ENCODE peak calls at places on chromosomes 13 and 19, in ten cellular contexts. I is neural progenitor cell, H is A549, P is foreskin keratinocyte, N is BJ, U is MCF 10A, O is prostate gland, Q is fibroblast of pulmonary artery, V is GM12865, R is upper lobe of right lung. L is an unnamed sample.

GRCh38 chr13:36945078-36945477 is 25.0 kb upstream of the SMAD9 start:
- DNase-seq in I (peak; percentile 41), H (no peak), P (no peak), N (no peak), U (no peak), O (no peak), Q (no peak), V (no peak), R (no peak), L (no peak)

GRCh38 chr19:44573647-44574046 is 39.7 kb upstream of the IGSF23 start:
- DNase-seq in I (no peak), H (no peak), P (no peak), N (no peak), U (no peak), O (no peak), Q (no peak), V (no peak), R (no peak), L (no peak)

GRCh38 chr19:38224014-38224862 is at the start of gene DPF1:
- DNase-seq in I (peak; percentile 93), H (peak; percentile 92), P (peak; percentile 65), N (no peak), U (peak; percentile 74), O (no peak), Q (peak; percentile 64), V (peak; percentile 86), R (no peak), L (peak; percentile 93)

GRCh38 chr19:40692212-40692551 is 1.7 kb upstream of the NUMBL start:
- DNase-seq in I (no peak), H (no peak), P (no peak), N (no peak), U (no peak), O (no peak), Q (no peak), V (no peak), R (no peak), L (no peak)

GRCh38 chr19:7868671-7869452 is 5.3 kb downstream of the PRR36 start:
- DNase-seq in I (peak; percentile 91), H (peak; percentile 91), P (peak; percentile 77), N (no peak), U (peak; percentile 91), O (peak; percentile 44), Q (peak; percentile 62), V (peak; percentile 93), R (peak; percentile 90), L (peak; percentile 82)

GRCh38 chr13:28830580-28830979 is 10.4 kb downstream of the MTUS2 start:
- DNase-seq in I (no peak), H (no peak), P (no peak), N (no peak), U (no peak), O (no peak), Q (no peak), V (no peak), R (no peak), L (no peak)

GRCh38 chr19:29119582-29119981 is 93.4 kb downstream of the UQCRFS1 start:
- DNase-seq in I (peak; percentile 53), H (no peak), P (no peak), N (no peak), U (no peak), O (no peak), Q (no peak), V (no peak), R (no peak), L (peak; percentile 44)

GRCh38 chr19:40305403-40305802 is 20.3 kb upstream of the AKT2 start:
- DNase-seq in I (peak; percentile 90), H (peak; percentile 96), P (peak; percentile 59), N (peak; percentile 26), U (peak; percentile 92), O (peak; percentile 76), Q (peak; percentile 94), V (peak; percentile 93), R (peak; percentile 78), L (peak; percentile 83)

GRCh38 chr13:30113531-30113930 is 193.8 kb downstream of the KATNAL1 start:
- DNase-seq in I (no peak), H (no peak), P (no peak), N (no peak), U (peak; percentile 4), O (no peak), Q (no peak), V (no peak), R (no peak), L (no peak)

GRCh38 chr13:30109471-30110135 is 197.7 kb downstream of the KATNAL1 start:
- DNase-seq in I (no peak), H (no peak), P (no peak), N (no peak), U (no peak), O (no peak), Q (no peak), V (no peak), R (no peak), L (no peak)

GRCh38 chr13:30110301-30111070 is 196.9 kb downstream of the KATNAL1 start:
- DNase-seq in I (no peak), H (no peak), P (no peak), N (no peak), U (no peak), O (no peak), Q (no peak), V (no peak), R (no peak), L (peak; percentile 23)

GRCh38 chr13:30112602-30113435 is 194.5 kb downstream of the KATNAL1 start:
- DNase-seq in I (peak; percentile 87), H (peak; percentile 79), P (peak; percentile 70), N (peak; percentile 84), U (peak; percentile 81), O (peak; percentile 76), Q (peak; percentile 93), V (peak; percentile 87), R (peak; percentile 88), L (peak; percentile 89)

DNA sequence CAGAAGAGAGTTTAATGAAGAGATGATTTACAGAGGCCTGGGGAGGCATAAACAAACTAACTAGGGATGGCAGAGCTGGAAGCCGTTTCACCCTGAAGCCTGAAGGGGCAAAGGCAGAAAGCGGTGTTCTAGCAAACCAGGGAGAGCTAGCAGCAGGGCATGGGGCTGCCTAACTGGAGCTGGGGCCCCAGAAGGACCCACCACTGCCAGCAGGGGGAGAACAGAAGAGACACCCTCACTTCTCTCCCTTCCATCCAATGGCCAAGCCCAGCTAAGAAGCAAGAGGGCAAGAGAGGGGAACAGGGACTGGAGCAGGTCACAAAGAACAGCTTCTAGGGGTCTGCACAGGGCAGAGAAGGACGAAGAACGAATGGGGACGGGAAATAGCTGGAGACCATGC is 195.5 kb downstream of the KATNAL1 start:
- DNase-seq in I (no peak), H (peak; percentile 6), P (no peak), N (no peak), U (peak; percentile 13), O (no peak), Q (no peak), V (peak; percentile 39), R (no peak), L (no peak)
- TF ChIP-seq CTCF in I (peak; percentile 18), H (no peak), P (peak; percentile 31), N (peak; percentile 36), U (no peak), O (no peak), Q (peak; percentile 27), V (peak; percentile 39), R (peak; percentile 7), L (no peak)

GRCh38 chr13:110828705-110829104 is 86.2 kb downstream of the ANKRD10 start:
- DNase-seq in I (no peak), H (peak; percentile 28), P (no peak), N (no peak), U (no peak), O (no peak), Q (no peak), V (no peak), R (no peak), L (no peak)
- TF ChIP-seq CTCF in I (no peak), H (no peak), P (peak; percentile 11), N (no peak), U (no peak), O (no peak), Q (no peak), V (no peak), R (no peak), L (no peak)

GRCh38 chr13:39815345-39816111 is 160.1 kb downstream of the COG6 start:
- DNase-seq in I (no peak), H (no peak), P (no peak), N (no peak), U (peak; percentile 22), O (no peak), Q (peak; percentile 53), V (no peak), R (no peak), L (no peak)

GRCh38 chr13:39809466-39809865 is 154.0 kb downstream of the COG6 start:
- DNase-seq in I (no peak), H (no peak), P (no peak), N (no peak), U (no peak), O (no peak), Q (no peak), V (no peak), R (no peak), L (no peak)

GRCh38 chr13:39810091-39810877 is 154.8 kb downstream of the COG6 start:
- DNase-seq in I (no peak), H (no peak), P (no peak), N (no peak), U (peak; percentile 29), O (no peak), Q (peak; percentile 8), V (no peak), R (no peak), L (no peak)

GRCh38 chr13:39811051-39811450 is 155.6 kb downstream of the COG6 start:
- DNase-seq in I (no peak), H (no peak), P (no peak), N (no peak), U (no peak), O (no peak), Q (no peak), V (no peak), R (peak; percentile 61), L (no peak)

DNA sequence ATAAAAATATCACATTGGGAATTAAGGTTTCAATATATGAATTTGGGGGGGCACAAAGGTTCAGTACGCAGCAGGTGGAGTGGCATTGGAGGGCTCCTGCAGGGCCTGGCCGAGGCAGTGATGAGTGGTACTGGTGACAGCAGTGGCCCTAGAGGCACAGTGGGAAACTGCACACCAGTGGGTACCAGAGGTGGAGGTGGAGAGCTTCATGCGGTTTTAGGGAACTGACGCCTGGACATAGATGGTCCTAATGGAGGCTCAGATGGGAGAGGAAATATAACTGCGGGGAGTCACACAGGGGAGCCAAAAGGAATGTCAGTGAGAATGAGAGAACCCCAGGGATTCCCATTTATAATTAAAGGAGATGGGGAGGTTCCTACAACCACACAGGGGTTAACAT is 156.2 kb downstream of the COG6 start:
- DNase-seq in I (no peak), H (no peak), P (no peak), N (no peak), U (no peak), O (no peak), Q (no peak), V (no peak), R (no peak), L (no peak)
- TF ChIP-seq CTCF in I (peak; percentile 8), H (no peak), P (no peak), N (no peak), U (no peak), O (no peak), Q (no peak), V (peak; percentile 28), R (no peak), L (no peak)

DNA sequence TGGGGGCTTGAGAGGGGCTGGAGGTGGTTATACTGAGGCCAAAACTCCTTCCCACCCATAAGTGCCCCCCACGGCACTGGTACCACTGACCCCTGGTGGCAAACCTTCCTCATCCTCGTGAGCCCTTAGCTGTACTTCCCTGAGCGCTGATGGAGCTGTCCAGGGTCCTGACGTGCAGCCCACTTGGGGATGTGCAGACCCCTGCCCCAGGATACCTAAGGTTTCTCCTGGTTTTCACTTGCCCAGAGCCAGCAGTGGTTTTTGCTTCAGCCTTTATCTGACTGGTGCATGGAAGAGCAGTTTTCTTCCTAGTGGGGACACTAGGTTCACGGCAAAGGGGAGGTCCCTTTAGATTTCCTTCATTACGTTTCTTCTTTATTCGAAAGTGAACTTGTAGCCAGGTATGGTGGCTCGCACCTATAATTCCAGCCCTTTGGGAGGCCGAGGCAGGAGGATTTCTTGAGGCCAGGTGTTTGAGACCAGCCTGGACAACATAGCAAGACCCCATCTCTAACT is 28.7 kb upstream of the KCTD15 start:
- DNase-seq in I (peak; percentile 92), H (peak; percentile 42), P (no peak), N (no peak), U (no peak), O (no peak), Q (peak; percentile 30), V (peak; percentile 22), R (no peak), L (no peak)
- TF ChIP-seq CTCF in I (peak; percentile 69), H (peak; percentile 16), P (peak; percentile 35), N (peak; percentile 33), U (no peak), O (no peak), Q (peak; percentile 24), V (no peak), R (no peak), L (no peak)

L was measured in glutamatergic neuron.